ENCODE peak calls at places on chromosomes 12 and 14, in nine cellular contexts. C, E, Y, X, Z, O, K, I and T are unnamed samples.
A peak's percentile ranks its signal among the peaks of the same experiment; 100 is the strongest.

GRCh38 chr14:99574099-99574880 is 29.7 kb downstream of the CCDC85C start:
- DNase-seq in C (no peak), E (peak; percentile 78), Y (peak; percentile 63), X (peak; percentile 92), Z (peak; percentile 76), O (peak; percentile 54), K (peak; percentile 61), I (peak; percentile 72), T (no peak)

GRCh38 chr12:46266869-46267617 is 1.8 kb downstream of the SLC38A1 start:
- DNase-seq in C (peak; percentile 88), E (peak; percentile 64), Y (peak; percentile 55), X (peak; percentile 76), Z (peak; percentile 64), O (peak; percentile 77), K (peak; percentile 39), I (peak; percentile 70), T (no peak)

GRCh38 chr12:66978802-66979201 is 290.4 kb upstream of the CAND1 start:
- DNase-seq in C (no peak), E (no peak), Y (no peak), X (no peak), Z (no peak), O (no peak), K (no peak), I (no peak), T (no peak)

GRCh38 chr14:22399776-22400175 is 189.2 kb downstream of the DAD1 start:
- DNase-seq in C (no peak), E (no peak), Y (no peak), X (no peak), Z (no peak), O (no peak), K (no peak), I (no peak), T (no peak)

GRCh38 chr14:36510874-36511273 is 9.2 kb downstream of the NKX2-1 start:
- DNase-seq in C (no peak), E (no peak), Y (no peak), X (no peak), Z (no peak), O (no peak), K (no peak), I (no peak), T (no peak)

GRCh38 chr14:100783630-100784321 is 42.1 kb upstream of the MEG3 start:
- DNase-seq in C (no peak), E (no peak), Y (no peak), X (no peak), Z (no peak), O (no peak), K (no peak), I (no peak), T (no peak)

GRCh38 chr12:49646331-49646830 is 23.0 kb downstream of the PRPF40B start:
- DNase-seq in C (no peak), E (no peak), Y (no peak), X (no peak), Z (no peak), O (no peak), K (no peak), I (no peak), T (no peak)

GRCh38 chr14:28744126-28744525 is 22.5 kb upstream of the FOXG1 start:
- DNase-seq in C (no peak), E (no peak), Y (no peak), X (peak; percentile 41), Z (no peak), O (no peak), K (no peak), I (no peak), T (peak; percentile 60)

GRCh38 chr12:119222222-119222951 is 43.7 kb downstream of the HSPB8 start:
- DNase-seq in C (no peak), E (no peak), Y (no peak), X (no peak), Z (no peak), O (no peak), K (no peak), I (no peak), T (no peak)

GRCh38 chr12:131274061-131274460 is 320.4 kb downstream of the ADGRD1 start:
- DNase-seq in C (no peak), E (no peak), Y (no peak), X (no peak), Z (no peak), O (no peak), K (no peak), I (no peak), T (no peak)

GRCh38 chr14:96823652-96824051 is 26.5 kb downstream of the VRK1 start:
- DNase-seq in C (no peak), E (no peak), Y (no peak), X (no peak), Z (no peak), O (no peak), K (no peak), I (no peak), T (no peak)

GRCh38 chr12:7058163-7058845 is 2.2 kb upstream of the C1S start:
- DNase-seq in C (no peak), E (no peak), Y (no peak), X (no peak), Z (no peak), O (no peak), K (no peak), I (no peak), T (no peak)

GRCh38 chr12:97005174-97005573 is 98.1 kb downstream of the NEDD1 start:
- DNase-seq in C (no peak), E (no peak), Y (no peak), X (no peak), Z (no peak), O (no peak), K (no peak), I (no peak), T (no peak)

GRCh38 chr12:15662303-15662980 is 126.7 kb downstream of the EPS8 start:
- DNase-seq in C (no peak), E (peak; percentile 96), Y (no peak), X (peak; percentile 95), Z (peak; percentile 91), O (peak; percentile 94), K (no peak), I (no peak), T (peak; percentile 81)

GRCh38 chr12:71626768-71627167 is 36.9 kb downstream of the ZFC3H1 start:
- DNase-seq in C (no peak), E (peak; percentile 65), Y (no peak), X (peak; percentile 48), Z (no peak), O (peak; percentile 43), K (no peak), I (no peak), T (no peak)

DNA sequence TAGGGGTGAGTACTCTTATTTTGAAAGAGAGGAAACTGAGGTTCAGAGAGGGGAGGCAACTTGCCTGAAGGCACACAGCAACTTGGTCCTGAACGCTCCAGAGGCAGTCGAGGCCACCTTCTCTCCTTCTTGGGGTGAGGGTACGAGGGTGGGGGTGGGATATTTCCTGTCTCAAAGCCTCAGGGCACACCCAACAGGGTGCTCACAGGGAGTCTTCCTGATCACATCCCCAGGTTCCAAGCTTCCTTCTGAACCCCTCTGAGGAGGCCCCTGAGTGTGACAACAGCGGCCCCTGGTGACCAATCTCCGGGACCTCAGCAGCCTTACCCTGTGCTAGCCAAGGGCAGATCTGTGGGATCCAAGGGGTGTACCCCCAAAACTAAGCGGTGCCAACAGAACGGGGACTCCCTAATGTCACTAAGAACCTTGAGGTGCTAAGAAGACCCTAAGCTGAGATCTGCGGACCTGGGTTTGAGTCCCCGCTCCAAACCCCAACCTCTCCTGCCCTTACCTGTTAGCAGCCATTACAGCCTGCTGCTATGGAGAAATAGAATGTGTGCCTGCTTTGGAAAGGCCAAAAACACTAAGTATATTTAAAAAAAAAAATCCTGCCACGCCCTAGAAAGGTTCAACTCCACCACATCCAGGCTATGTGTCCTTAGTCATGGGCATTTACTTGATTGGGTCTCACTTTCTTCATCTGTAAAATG is 57.9 kb downstream of the TRPV4 start:
- DNase-seq in C (peak; percentile 66), E (peak; percentile 58), Y (peak; percentile 50), X (peak; percentile 43), Z (peak; percentile 70), O (peak; percentile 77), K (peak; percentile 68), I (peak; percentile 82), T (no peak)
- H3K27ac ChIP-seq in C (no peak overlapping the region), E (no peak overlapping the region), Y (no peak overlapping the region), X (no peak overlapping the region), Z (no peak overlapping the region), O (no peak overlapping the region), K (no peak overlapping the region), I (no peak overlapping the region), T (no peak overlapping the region)

DNA sequence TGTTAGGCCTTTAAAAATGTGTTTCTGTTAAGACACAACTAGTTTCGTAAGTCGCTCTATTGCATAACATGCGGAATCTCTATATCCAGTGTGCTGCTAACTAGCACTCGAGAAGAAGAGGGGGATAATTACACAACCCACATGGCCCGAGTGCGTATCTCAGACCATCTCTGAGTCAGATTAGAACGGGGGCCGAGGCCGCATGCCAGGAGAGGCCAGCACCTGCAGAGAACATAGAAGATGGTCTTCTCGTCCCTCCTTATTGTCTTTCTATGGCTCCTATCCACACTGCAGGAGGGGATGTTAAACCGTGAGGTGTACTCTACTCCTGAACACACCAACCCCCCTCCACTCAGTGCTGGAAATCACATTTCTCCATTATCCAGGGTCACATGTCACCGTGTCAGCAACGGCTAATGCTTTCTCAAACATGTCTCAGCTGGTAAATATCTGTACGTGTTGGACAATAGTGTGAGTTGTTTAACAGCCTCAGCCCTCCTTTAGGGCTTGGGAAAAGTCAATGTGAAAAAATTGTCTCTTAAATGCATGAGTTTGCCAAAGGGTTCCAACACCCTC is 56.3 kb downstream of the CCDC88C start:
- DNase-seq in C (no peak), E (peak; percentile 34), Y (no peak), X (no peak), Z (no peak), O (no peak), K (no peak), I (no peak), T (peak; percentile 73)
- H3K27ac ChIP-seq in C (no peak overlapping the region), E (no peak overlapping the region), Y (no peak overlapping the region), X (no peak overlapping the region), Z (no peak overlapping the region), O (no peak overlapping the region), K (no peak overlapping the region), I (peak overlapping the region; percentile 75), T (peak overlapping the region; percentile 81)

DNA sequence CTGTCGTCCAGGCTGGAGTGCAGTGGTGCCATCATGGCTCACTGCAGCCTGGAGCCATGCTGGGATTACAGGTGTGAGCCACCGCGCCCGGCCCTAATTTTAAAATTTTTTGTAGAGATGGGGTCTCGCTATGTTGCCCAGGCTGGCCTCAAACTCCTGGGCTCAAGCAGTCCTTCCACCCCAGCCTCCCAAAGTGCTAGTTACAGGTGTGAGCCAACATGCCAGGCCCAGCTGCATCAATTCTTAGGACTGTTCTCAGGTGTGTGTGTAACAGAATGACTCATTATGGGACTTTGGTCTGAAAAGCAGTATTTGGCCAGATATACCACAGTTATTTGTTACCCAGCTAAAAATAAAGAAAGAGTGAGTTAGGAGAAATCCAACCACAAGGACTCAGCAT is 17.4 kb downstream of the LETMD1 start:
- DNase-seq in C (no peak), E (no peak), Y (no peak), X (no peak), Z (no peak), O (no peak), K (no peak), I (no peak), T (no peak)
- H3K27ac ChIP-seq in C (no peak overlapping the region), E (no peak overlapping the region), Y (no peak overlapping the region), X (no peak overlapping the region), Z (no peak overlapping the region), O (no peak overlapping the region), K (no peak overlapping the region), I (no peak overlapping the region), T (no peak overlapping the region)

DNA sequence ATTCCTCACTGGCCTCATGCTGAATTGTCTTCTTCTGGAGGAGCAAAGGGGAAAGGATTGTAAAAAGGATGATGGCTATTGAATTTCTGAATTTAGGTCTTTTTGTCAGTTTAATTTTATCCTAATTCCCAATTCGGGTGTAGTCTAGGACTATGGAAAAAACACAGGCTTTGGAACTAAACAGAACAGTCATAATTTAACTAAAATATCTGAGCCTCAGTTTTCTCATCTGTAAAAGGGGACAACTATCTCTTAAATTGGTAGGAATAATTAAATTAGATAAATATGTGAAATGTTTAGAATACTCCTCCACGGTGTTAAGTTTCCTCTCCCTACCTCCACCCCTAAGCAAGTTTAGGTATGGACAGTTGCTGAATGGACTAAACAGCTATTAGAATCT is 3.2 kb upstream of the SP1 start:
- DNase-seq in C (no peak), E (no peak), Y (no peak), X (no peak), Z (no peak), O (no peak), K (no peak), I (no peak), T (no peak)
- H3K27ac ChIP-seq in C (no peak overlapping the region), E (no peak overlapping the region), Y (no peak overlapping the region), X (no peak overlapping the region), Z (no peak overlapping the region), O (no peak overlapping the region), K (no peak overlapping the region), I (no peak overlapping the region), T (no peak overlapping the region)